ENCODE peak calls at places on chromosomes 7 and 10, in seven cellular contexts. F, X, G, P, K, W and C are unnamed samples.

GRCh38 chr7:89259085-89259484 is 463.5 kb upstream of the TEX47 start:
- DNase-seq in F (no peak), X (no peak), G (no peak), P (no peak), K (no peak), W (no peak), C (no peak)

GRCh38 chr7:110922906-110923305 is 168.0 kb upstream of the LRRN3 start:
- DNase-seq in F (no peak), X (no peak), G (no peak), P (no peak), K (peak; percentile 41), W (no peak), C (peak; percentile 4)

GRCh38 chr10:88209837-88210552 is 346.6 kb downstream of the PTEN start:
- DNase-seq in F (no peak), X (no peak), G (no peak), P (no peak), K (peak; percentile 29), W (no peak), C (peak; percentile 19)

GRCh38 chr10:79444243-79445119 is 943 bp downstream of the ZCCHC24 start:
- DNase-seq in F (peak; percentile 61), X (no peak), G (peak; percentile 63), P (peak; percentile 91), K (peak; percentile 75), W (peak; percentile 86), C (no peak)

GRCh38 chr10:17353568-17353967 is 100.8 kb downstream of the ST8SIA6 start:
- DNase-seq in F (no peak), X (no peak), G (no peak), P (no peak), K (no peak), W (no peak), C (no peak)

GRCh38 chr10:132548106-132548823 is 10.7 kb downstream of the INPP5A start:
- DNase-seq in F (no peak), X (no peak), G (no peak), P (no peak), K (no peak), W (no peak), C (no peak)

GRCh38 chr7:47534322-47535032 is 47.4 kb downstream of the TNS3 start:
- DNase-seq in F (no peak), X (no peak), G (no peak), P (no peak), K (no peak), W (peak; percentile 56), C (no peak)

GRCh38 chr7:151074817-151075661 is 5.6 kb downstream of the FASTK start:
- DNase-seq in F (no peak), X (no peak), G (no peak), P (no peak), K (no peak), W (no peak), C (no peak)

GRCh38 chr10:6766480-6766879 is 186.4 kb upstream of the PRKCQ start:
- DNase-seq in F (no peak), X (no peak), G (no peak), P (no peak), K (no peak), W (no peak), C (no peak)

GRCh38 chr10:43867667-43868361 is 219.1 kb upstream of the ZNF32 start:
- DNase-seq in F (no peak), X (no peak), G (no peak), P (no peak), K (peak; percentile 80), W (no peak), C (peak; percentile 71)

GRCh38 chr7:4782333-4783291 is 7.2 kb downstream of the AP5Z1 start:
- DNase-seq in F (no peak), X (no peak), G (no peak), P (no peak), K (no peak), W (no peak), C (no peak)

GRCh38 chr7:157854066-157854891 is 517.5 kb downstream of the DNAJB6 start:
- DNase-seq in F (no peak), X (no peak), G (peak; percentile 73), P (peak; percentile 85), K (no peak), W (no peak), C (no peak)

GRCh38 chr7:102286237-102287081 is at the start of gene SH2B2:
- DNase-seq in F (peak; percentile 77), X (no peak), G (peak; percentile 73), P (peak; percentile 85), K (peak; percentile 77), W (peak; percentile 87), C (no peak)

GRCh38 chr10:26486304-26486703 is 48.2 kb downstream of the APBB1IP start:
- DNase-seq in F (no peak), X (no peak), G (no peak), P (no peak), K (peak; percentile 85), W (no peak), C (peak; percentile 23)

GRCh38 chr10:103110407-103110806 is 82.7 kb downstream of the NT5C2 start:
- DNase-seq in F (no peak), X (no peak), G (no peak), P (no peak), K (no peak), W (no peak), C (no peak)

GRCh38 chr10:103106556-103106955 is 86.5 kb downstream of the NT5C2 start:
- DNase-seq in F (no peak), X (no peak), G (no peak), P (no peak), K (no peak), W (no peak), C (no peak)

GRCh38 chr10:103114876-103115275 is 78.2 kb downstream of the NT5C2 start:
- DNase-seq in F (no peak), X (no peak), G (no peak), P (no peak), K (no peak), W (no peak), C (no peak)

GRCh38 chr10:103111918-103112877 is 80.9 kb downstream of the NT5C2 start:
- DNase-seq in F (no peak), X (no peak), G (no peak), P (no peak), K (no peak), W (no peak), C (no peak)

DNA sequence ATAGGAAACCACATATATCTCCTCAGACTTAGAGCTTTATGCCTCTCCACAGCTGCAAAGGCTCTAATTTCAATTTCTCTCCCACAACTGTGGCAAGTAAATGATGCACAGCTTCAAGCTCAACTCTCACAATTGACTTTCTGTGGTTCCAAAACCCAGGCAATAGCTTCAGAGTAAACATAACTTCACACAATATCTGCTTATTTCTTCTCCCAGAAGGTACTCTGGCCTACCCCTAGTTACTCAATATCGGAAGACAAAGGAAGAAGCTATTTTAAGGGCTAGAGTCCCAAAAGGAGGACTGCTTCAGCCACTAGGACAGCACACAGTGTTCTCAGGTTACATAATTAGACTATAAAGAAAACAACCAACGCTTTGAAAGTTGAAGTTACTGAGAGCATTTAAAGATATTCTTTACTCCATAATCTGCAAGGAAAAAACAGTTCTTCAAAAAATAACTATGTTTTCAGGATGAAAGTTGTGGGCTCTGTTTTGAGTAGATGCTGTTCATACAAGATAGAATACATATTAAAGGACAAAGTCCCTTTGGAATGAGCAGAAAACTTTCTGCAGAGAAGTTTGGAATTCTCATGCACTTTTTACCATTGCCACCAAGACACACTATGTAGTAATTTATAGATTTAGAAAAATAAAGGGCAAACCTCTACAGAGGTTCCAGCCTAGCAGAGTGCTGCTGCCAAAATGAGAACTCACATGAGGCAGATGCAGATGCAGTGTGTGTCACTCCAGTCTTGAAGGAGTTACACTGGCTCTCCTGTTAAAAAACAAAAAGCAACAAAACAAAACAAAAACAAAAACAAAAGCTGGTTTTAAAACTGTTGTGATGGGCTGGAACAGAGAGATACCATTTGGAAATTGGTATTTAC is 81.8 kb downstream of the NT5C2 start:
- DNase-seq in F (no peak), X (no peak), G (no peak), P (no peak), K (peak; percentile 48), W (peak; percentile 20), C (no peak)
- TF ChIP-seq CTCF in F (no peak), X (no peak), G (no peak), P (no peak), K (no peak), W (no peak), C (no peak)

GRCh38 chr7:52154382-52154781 is 837.8 kb upstream of the COBL start:
- DNase-seq in F (no peak), X (no peak), G (no peak), P (no peak), K (no peak), W (no peak), C (no peak)
- TF ChIP-seq CTCF in F (peak; percentile 35), X (no peak), G (no peak), P (no peak), K (no peak), W (peak; percentile 39), C (no peak)

GRCh38 chr10:116134316-116134715 is 138.7 kb downstream of the GFRA1 start:
- DNase-seq in F (no peak), X (no peak), G (no peak), P (no peak), K (no peak), W (no peak), C (no peak)
- TF ChIP-seq CTCF in F (no peak), X (no peak), G (no peak), P (no peak), K (no peak), W (no peak), C (no peak)

GRCh38 chr7:95527776-95528250 is 42.1 kb downstream of the ASB4 start:
- DNase-seq in F (no peak), X (no peak), G (no peak), P (no peak), K (no peak), W (no peak), C (no peak)
- TF ChIP-seq CTCF in F (no peak), X (peak; percentile 20), G (no peak), P (no peak), K (no peak), W (no peak), C (no peak)

DNA sequence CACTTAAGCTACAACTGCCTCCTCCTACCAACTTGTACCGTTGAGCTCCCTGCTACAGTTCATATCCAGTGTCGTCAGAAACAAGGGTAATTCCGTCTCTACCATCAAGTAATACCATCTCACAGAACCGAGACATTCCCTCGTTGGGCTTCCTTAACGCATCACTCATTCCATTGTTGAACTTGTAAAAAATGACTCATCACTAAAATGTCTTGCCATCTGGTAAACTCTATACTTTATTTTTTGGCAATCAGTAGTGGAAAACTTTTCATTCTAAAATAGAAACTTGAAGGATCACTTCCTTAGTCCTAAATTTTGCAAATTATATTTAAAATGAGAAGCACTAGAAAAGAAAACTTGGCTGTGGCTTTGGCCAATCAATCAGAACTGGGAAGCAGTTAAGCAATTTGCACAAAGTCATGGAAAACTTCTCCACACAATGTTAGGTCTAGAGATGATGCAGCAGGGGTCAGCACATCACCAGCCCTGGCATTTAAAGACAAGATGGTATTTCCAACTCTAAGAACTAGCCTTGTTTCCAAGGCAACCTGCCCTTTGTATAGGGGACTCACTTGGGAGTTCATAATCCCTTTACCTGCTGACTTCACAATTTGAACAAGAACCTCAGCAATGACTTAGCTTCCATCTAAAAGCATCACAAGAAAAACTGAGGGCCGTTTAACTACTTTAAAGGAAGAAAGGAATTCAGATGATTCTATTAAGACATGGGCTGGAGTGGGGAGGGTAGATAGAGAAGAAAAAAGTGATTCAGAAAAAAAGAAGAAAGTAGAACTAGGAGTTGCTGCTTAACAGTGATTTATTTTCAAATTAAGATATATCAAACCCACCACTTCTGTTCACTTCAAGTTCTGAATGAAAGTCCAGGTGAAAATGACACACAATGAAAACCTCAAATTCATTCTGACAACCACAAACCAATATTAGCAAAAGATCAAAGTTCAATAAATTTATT is 288.1 kb downstream of the PARD3 start:
- DNase-seq in F (no peak), X (no peak), G (no peak), P (no peak), K (peak; percentile 93), W (peak; percentile 88), C (peak; percentile 93)
- TF ChIP-seq CTCF in F (no peak), X (no peak), G (no peak), P (no peak), K (no peak), W (peak; percentile 47), C (peak; percentile 31)